ENCODE peak calls at places on chromosomes 2 and 18, in eight cellular contexts. L is WTC11, J is ELF-1, P is RWPE1, C is occipital lobe, K is ovary, X is 8988T, F is prostate gland. S is an unnamed sample.

GRCh38 chr2:8582850-8583399 is 98.9 kb upstream of the ID2 start:
- DNase-seq in L (no peak), J (no peak), P (no peak), C (no peak), K (no peak), X (no peak), F (no peak), S (no peak)

GRCh38 chr2:12718662-12719399 is 2.1 kb downstream of the TRIB2 start:
- DNase-seq in L (no peak), J (peak; percentile 74), P (no peak), C (no peak), K (no peak), X (no peak), F (no peak), S (no peak)

GRCh38 chr2:229032596-229033234 is 238.4 kb downstream of the PID1 start:
- DNase-seq in L (no peak), J (no peak), P (no peak), C (no peak), K (no peak), X (no peak), F (no peak), S (no peak)

GRCh38 chr2:234861841-234862735 is 89.7 kb upstream of the SH3BP4 start:
- DNase-seq in L (no peak), J (no peak), P (no peak), C (no peak), K (no peak), X (no peak), F (peak; percentile 61), S (peak; percentile 39)

GRCh38 chr2:164757934-164758695 is 83.5 kb downstream of the COBLL1 start:
- DNase-seq in L (no peak), J (no peak), P (no peak), C (no peak), K (no peak), X (no peak), F (peak; percentile 37), S (no peak)

GRCh38 chr2:85066874-85067351 is 66.3 kb upstream of the TCF7L1 start:
- DNase-seq in L (peak; percentile 93), J (peak; percentile 96), P (peak; percentile 73), C (no peak), K (peak; percentile 59), X (peak; percentile 44), F (peak; percentile 68), S (no peak)

GRCh38 chr2:230668939-230669303 is 43.7 kb upstream of the CAB39 start:
- DNase-seq in L (no peak), J (no peak), P (no peak), C (no peak), K (no peak), X (no peak), F (no peak), S (no peak)

GRCh38 chr2:241344925-241345651 is 11.0 kb upstream of the FARP2 start:
- DNase-seq in L (no peak), J (no peak), P (no peak), C (no peak), K (no peak), X (no peak), F (no peak), S (no peak)

GRCh38 chr2:3736112-3736511 is 32.7 kb downstream of the DCDC2C start:
- DNase-seq in L (no peak), J (no peak), P (no peak), C (no peak), K (no peak), X (no peak), F (no peak), S (no peak)

GRCh38 chr2:5691659-5692529 is at the start of gene SOX11:
- DNase-seq in L (peak; percentile 82), J (peak; percentile 97), P (no peak), C (no peak), K (no peak), X (no peak), F (no peak), S (no peak)

GRCh38 chr2:120442923-120443571 is 97.1 kb downstream of the INHBB start:
- DNase-seq in L (peak; percentile 94), J (peak; percentile 93), P (no peak), C (no peak), K (no peak), X (no peak), F (peak; percentile 85), S (no peak)

GRCh38 chr2:209160800-209161588 is 262.9 kb upstream of the MAP2 start:
- DNase-seq in L (no peak), J (no peak), P (no peak), C (no peak), K (no peak), X (no peak), F (no peak), S (no peak)

GRCh38 chr2:232230557-232230956 is 148.0 kb upstream of the ALPP start:
- DNase-seq in L (peak; percentile 76), J (peak; percentile 59), P (no peak), C (no peak), K (no peak), X (peak; percentile 22), F (no peak), S (no peak)

GRCh38 chr2:45263147-45263546 is 253.9 kb upstream of the SIX2 start:
- DNase-seq in L (no peak), J (peak; percentile 63), P (no peak), C (no peak), K (no peak), X (no peak), F (no peak), S (no peak)

GRCh38 chr2:108554530-108554929 is 20.3 kb downstream of the LIMS1 start:
- DNase-seq in L (no peak), J (no peak), P (no peak), C (no peak), K (no peak), X (no peak), F (no peak), S (no peak)

GRCh38 chr18:11025270-11025669 is 124.1 kb downstream of the PIEZO2 start:
- DNase-seq in L (no peak), J (no peak), P (no peak), C (no peak), K (no peak), X (no peak), F (no peak), S (no peak)

GRCh38 chr2:226649871-226650660 is 149.6 kb downstream of the IRS1 start:
- DNase-seq in L (peak; percentile 50), J (peak; percentile 84), P (peak; percentile 86), C (peak; percentile 17), K (peak; percentile 76), X (no peak), F (peak; percentile 97), S (peak; percentile 13)

GRCh38 chr2:37992631-37993030 is 67.5 kb downstream of the RMDN2 start:
- DNase-seq in L (no peak), J (no peak), P (no peak), C (no peak), K (no peak), X (no peak), F (no peak), S (no peak)